ENCODE peak calls at places on chromosomes 4 and X, in five cellular contexts. H, V, M, J and Z are unnamed samples.

GRCh38 chrX:22575161-22575845 is 302.6 kb downstream of the CBLL2 start:
- DNase-seq in H (peak), V (no peak), M (no peak), J (no peak), Z (no peak)

GRCh38 chr4:183395395-183395794 is 49.0 kb upstream of the CDKN2AIP start:
- DNase-seq in H (no peak), V (no peak), M (no peak), J (no peak), Z (no peak)

GRCh38 chr4:2817701-2818350 is 24.9 kb downstream of the SH3BP2 start:
- DNase-seq in H (no peak), V (no peak), M (peak), J (no peak), Z (no peak)

GRCh38 chr4:183295711-183296110 is 24.4 kb downstream of the CLDN22 start:
- DNase-seq in H (no peak), V (no peak), M (no peak), J (no peak), Z (no peak)

GRCh38 chr4:173448557-173448918 is 49.6 kb upstream of the SCRG1 start:
- DNase-seq in H (peak), V (no peak), M (no peak), J (no peak), Z (no peak)

GRCh38 chr4:142036795-142037583 is 400.6 kb downstream of the IL15 start:
- DNase-seq in H (peak), V (no peak), M (no peak), J (no peak), Z (no peak)

GRCh38 chr4:24734511-24734910 is 60.9 kb upstream of the SOD3 start:
- DNase-seq in H (peak), V (no peak), M (no peak), J (no peak), Z (no peak)

GRCh38 chr4:144611850-144612249 is 34.1 kb upstream of the HHIP start:
- DNase-seq in H (no peak), V (no peak), M (peak), J (no peak), Z (no peak)

GRCh38 chr4:6011686-6012085 is 6.5 kb downstream of the C4orf50 start:
- DNase-seq in H (no peak), V (no peak), M (no peak), J (no peak), Z (no peak)

GRCh38 chrX:130100180-130100579 is 10.1 kb downstream of the ELF4 start:
- DNase-seq in H (no peak), V (no peak), M (no peak), J (no peak), Z (peak)

GRCh38 chr4:85370400-85371032 is 104.4 kb upstream of the ARHGAP24 start:
- DNase-seq in H (peak), V (no peak), M (peak), J (no peak), Z (peak)

GRCh38 chr4:20838476-20838875 is 138.2 kb downstream of the PACRGL start:
- DNase-seq in H (no peak), V (no peak), M (no peak), J (no peak), Z (no peak)

GRCh38 chr4:112910109-112910736 is 139.2 kb upstream of the ANK2 start:
- DNase-seq in H (peak), V (no peak), M (no peak), J (no peak), Z (no peak)

GRCh38 chrX:685120-686032 is 54.8 kb downstream of the SHOX start:
- DNase-seq in H (no peak), V (no peak), M (no peak), J (no peak), Z (no peak)

GRCh38 chrX:150873616-150874015 is 24.9 kb downstream of the CD99L2 start:
- DNase-seq in H (peak), V (no peak), M (peak), J (no peak), Z (no peak)

GRCh38 chr4:188160406-188160805 is 21.2 kb downstream of the TRIML1 start:
- DNase-seq in H (no peak), V (no peak), M (no peak), J (no peak), Z (no peak)

GRCh38 chr4:36651253-36651652 is 369.8 kb downstream of the DTHD1 start:
- DNase-seq in H (no peak), V (no peak), M (peak), J (no peak), Z (no peak)

GRCh38 chr4:23717528-23718248 is 172.2 kb downstream of the PPARGC1A start:
- DNase-seq in H (peak), V (no peak), M (peak), J (no peak), Z (no peak)

GRCh38 chr4:147530723-147531122 is 49.8 kb downstream of the EDNRA start:
- DNase-seq in H (no peak), V (no peak), M (no peak), J (no peak), Z (no peak)

GRCh38 chrX:13078739-13079444 is 34.5 kb upstream of the FAM9C start:
- DNase-seq in H (peak), V (no peak), M (no peak), J (no peak), Z (no peak)

GRCh38 chrX:117985241-117985640 is 131.4 kb downstream of the KLHL13 start:
- DNase-seq in H (no peak), V (no peak), M (no peak), J (no peak), Z (no peak)

GRCh38 chr4:71026086-71026485 is 32.6 kb downstream of the DCK start:
- DNase-seq in H (peak), V (peak), M (no peak), J (no peak), Z (peak)

GRCh38 chr4:4852591-4853362 is 6.7 kb upstream of the MSX1 start:
- DNase-seq in H (peak), V (peak), M (no peak), J (no peak), Z (no peak)

GRCh38 chrX:96834137-96834536 is 49.6 kb upstream of the RPA4 start:
- DNase-seq in H (no peak), V (no peak), M (no peak), J (no peak), Z (no peak)

GRCh38 chr4:119564106-119564505 is 64.5 kb downstream of the PDE5A start:
- DNase-seq in H (no peak), V (no peak), M (no peak), J (no peak), Z (no peak)

GRCh38 chrX:154780968-154781367 is 18.3 kb downstream of the DKC1 start:
- DNase-seq in H (no peak), V (no peak), M (no peak), J (no peak), Z (no peak)

GRCh38 chrX:14291626-14292025 is 237.7 kb upstream of the GLRA2 start:
- DNase-seq in H (no peak), V (no peak), M (no peak), J (no peak), Z (no peak)

GRCh38 chrX:149074429-149074828 is 430.7 kb downstream of the IDS start:
- DNase-seq in H (no peak), V (no peak), M (peak), J (no peak), Z (peak)

GRCh38 chr4:174398728-174399127 is 115.0 kb downstream of the CEP44 start:
- DNase-seq in H (peak), V (peak), M (no peak), J (no peak), Z (peak)

GRCh38 chrX:53714580-53715335 is 28.2 kb upstream of the HUWE1 start:
- DNase-seq in H (peak), V (no peak), M (no peak), J (no peak), Z (no peak)

GRCh38 chrX:78105944-78106650 is 2.0 kb downstream of the PGK1 start:
- DNase-seq in H (no peak), V (no peak), M (peak), J (no peak), Z (no peak)

GRCh38 chr4:187218705-187219245 is 495.1 kb upstream of the FAT1 start:
- DNase-seq in H (no peak), V (peak), M (no peak), J (no peak), Z (no peak)

GRCh38 chr4:169330095-169330494 is 59.3 kb upstream of the SH3RF1 start:
- DNase-seq in H (no peak), V (no peak), M (no peak), J (no peak), Z (no peak)

GRCh38 chrX:9851890-9852289 is 65.7 kb downstream of the SHROOM2 start:
- DNase-seq in H (no peak), V (no peak), M (no peak), J (no peak), Z (no peak)

GRCh38 chr4:40305329-40306193 is 29.6 kb upstream of the CHRNA9 start:
- DNase-seq in H (no peak), V (no peak), M (peak), J (no peak), Z (no peak)
- TF ChIP-seq CTCF in H (no peak), V (no peak), M (peak), J (no peak), Z (no peak)

GRCh38 chrX:135557344-135557743 is 36.9 kb downstream of the INTS6L start:
- DNase-seq in H (no peak), V (no peak), M (no peak), J (no peak), Z (no peak)

GRCh38 chrX:135556055-135556454 is 35.6 kb downstream of the INTS6L start:
- DNase-seq in H (no peak), V (no peak), M (no peak), J (no peak), Z (no peak)
- TF ChIP-seq CTCF in H (no peak), V (no peak), M (no peak), J (no peak), Z (no peak)

DNA sequence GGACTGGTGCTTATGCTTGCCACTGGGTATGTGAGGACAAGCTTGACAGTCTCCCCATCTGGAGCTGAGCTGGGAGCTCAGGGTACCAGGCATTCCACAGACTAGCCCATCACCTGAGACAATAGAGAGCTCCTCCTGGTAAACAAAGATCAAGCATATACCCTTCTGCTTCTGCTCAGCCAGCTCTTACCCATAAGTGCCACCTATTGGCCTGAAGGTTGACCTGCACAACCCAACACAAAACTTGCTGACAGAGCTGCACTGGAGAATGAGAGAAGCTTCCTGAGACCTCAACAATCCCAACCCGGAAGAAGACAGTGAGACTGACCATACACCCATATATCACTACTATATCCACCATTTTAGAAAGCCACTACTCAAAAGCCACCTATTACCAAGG is 1049.2 kb upstream of the INTU start:
- DNase-seq in H (no peak), V (no peak), M (peak), J (no peak), Z (no peak)
- TF ChIP-seq CTCF in H (no peak), V (peak), M (peak), J (no peak), Z (peak)

GRCh38 chr4:7928711-7929505 is 10.8 kb downstream of the AFAP1 start:
- DNase-seq in H (no peak), V (no peak), M (no peak), J (no peak), Z (no peak)
- TF ChIP-seq CTCF in H (peak), V (peak), M (no peak), J (no peak), Z (peak)

GRCh38 chrX:106951230-106951629 is 31.0 kb downstream of the CLDN2 start:
- DNase-seq in H (no peak), V (no peak), M (no peak), J (no peak), Z (no peak)

GRCh38 chrX:106955004-106955772 is 35.0 kb downstream of the CLDN2 start:
- DNase-seq in H (peak), V (no peak), M (no peak), J (no peak), Z (no peak)

GRCh38 chrX:106952988-106953387 is 32.8 kb downstream of the CLDN2 start:
- DNase-seq in H (no peak), V (no peak), M (peak), J (no peak), Z (no peak)

GRCh38 chrX:106952089-106952488 is 31.9 kb downstream of the CLDN2 start:
- DNase-seq in H (no peak), V (no peak), M (no peak), J (no peak), Z (no peak)

DNA sequence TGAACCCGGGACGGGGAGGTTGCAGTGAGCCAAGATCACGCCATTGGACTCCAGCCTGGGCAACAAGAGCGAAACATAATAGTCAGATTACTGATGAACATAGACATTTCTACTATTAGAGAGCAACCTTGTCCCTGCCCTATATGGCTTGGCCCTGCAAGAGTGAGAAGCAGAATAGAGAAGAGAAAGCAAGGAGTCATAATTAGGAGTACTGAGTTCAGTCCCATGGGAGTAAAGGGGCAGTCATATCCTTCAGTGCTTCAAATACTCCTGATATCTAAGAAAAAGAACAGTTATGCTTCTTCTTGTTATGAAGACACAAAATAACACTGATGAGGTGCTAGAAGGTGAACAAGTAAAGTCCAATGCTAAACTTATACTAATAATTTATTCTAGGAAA is 33.8 kb downstream of the CLDN2 start:
- DNase-seq in H (no peak), V (no peak), M (no peak), J (no peak), Z (no peak)
- TF ChIP-seq CTCF in H (no peak), V (no peak), M (no peak), J (no peak), Z (no peak)

GRCh38 chr4:98728433-98728832 is 70.0 kb upstream of the TSPAN5 start:
- DNase-seq in H (peak), V (peak), M (no peak), J (no peak), Z (no peak)
- TF ChIP-seq CTCF in H (no peak), V (no peak), M (no peak), J (no peak), Z (no peak)

GRCh38 chrX:21375795-21376069 is 1.5 kb downstream of the CNKSR2 start:
- DNase-seq in H (no peak), V (no peak), M (no peak), J (no peak), Z (no peak)
- TF ChIP-seq CTCF in H (no peak), V (no peak), M (no peak), J (no peak), Z (no peak)

DNA sequence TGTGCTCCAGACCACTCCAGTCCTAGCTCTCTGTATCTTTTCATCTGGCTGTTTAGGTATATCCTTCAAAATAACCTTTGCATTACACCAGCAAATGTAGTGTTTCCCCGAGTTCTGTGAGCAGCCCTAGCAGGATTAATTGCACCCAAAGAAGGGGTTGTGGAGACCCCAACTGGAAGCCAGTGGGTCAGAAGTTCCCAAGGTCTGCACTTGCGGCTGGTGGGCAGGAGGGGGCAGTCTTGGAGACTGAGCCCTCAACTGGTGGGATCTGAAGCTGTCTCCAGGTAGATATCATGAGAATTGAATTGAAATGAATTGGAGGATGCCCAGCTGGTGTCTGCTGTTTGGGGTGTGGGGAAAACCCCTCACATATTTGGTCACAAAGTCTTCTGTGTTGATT is 1485.3 kb upstream of the TENM3 start:
- DNase-seq in H (no peak), V (no peak), M (no peak), J (no peak), Z (no peak)
- TF ChIP-seq CTCF in H (no peak), V (peak), M (peak), J (no peak), Z (no peak)